ENCODE peak calls at places on chromosomes 6 and 20, in nine cellular contexts. E is GM23338, V is cardiac fibroblast, N is A549, I is spleen, J is AG10803, B is GM06990, S is PC-3, C is upper lobe of left lung. X is an unnamed sample.
A peak's percentile ranks its signal among the peaks of the same experiment; 100 is the strongest.

GRCh38 chr6:167742719-167743303 is 83.9 kb upstream of the AFDN start:
- DNase-seq in E (peak; percentile 38), V (peak; percentile 72), N (no peak), I (no peak), J (no peak), B (no peak), S (peak; percentile 7), C (no peak), X (no peak)

GRCh38 chr6:96394727-96395126 is 126.9 kb upstream of the UFL1 start:
- DNase-seq in E (peak; percentile 15), V (no peak), N (no peak), I (no peak), J (no peak), B (no peak), S (peak; percentile 43), C (no peak), X (peak; percentile 20)

GRCh38 chr20:53579581-53580375 is 13.9 kb downstream of the ZNF217 start:
- DNase-seq in E (no peak), V (peak; percentile 86), N (no peak), I (no peak), J (peak; percentile 87), B (no peak), S (peak; percentile 99), C (peak; percentile 36), X (peak; percentile 49)

GRCh38 chr6:6696867-6697531 is 108.5 kb downstream of the LY86 start:
- DNase-seq in E (peak; percentile 91), V (peak; percentile 70), N (peak; percentile 33), I (peak; percentile 86), J (peak; percentile 68), B (peak; percentile 32), S (peak; percentile 90), C (peak; percentile 83), X (peak; percentile 71)

GRCh38 chr20:58645277-58645968 is 5.7 kb upstream of the STX16 start:
- DNase-seq in E (no peak), V (peak; percentile 64), N (no peak), I (no peak), J (peak; percentile 35), B (no peak), S (peak; percentile 99), C (no peak), X (no peak)

GRCh38 chr6:36594816-36595167 is 630 bp downstream of the SRSF3 start:
- DNase-seq in E (no peak), V (no peak), N (no peak), I (no peak), J (no peak), B (no peak), S (no peak), C (peak; percentile 3), X (no peak)

GRCh38 chr6:32982084-32982701 is 13.8 kb downstream of the BRD2 start:
- DNase-seq in E (no peak), V (no peak), N (no peak), I (no peak), J (peak; percentile 49), B (no peak), S (peak; percentile 19), C (no peak), X (peak; percentile 54)

GRCh38 chr6:39770476-39770875 is 21.7 kb upstream of the DAAM2 start:
- DNase-seq in E (no peak), V (no peak), N (no peak), I (no peak), J (no peak), B (no peak), S (no peak), C (no peak), X (no peak)

GRCh38 chr20:34621383-34622367 is 55.2 kb downstream of the PIGU start:
- DNase-seq in E (no peak), V (peak; percentile 33), N (peak; percentile 60), I (no peak), J (no peak), B (no peak), S (peak; percentile 92), C (no peak), X (no peak)

GRCh38 chr6:68693271-68693670 is 58.2 kb downstream of the ADGRB3 start:
- DNase-seq in E (no peak), V (no peak), N (no peak), I (no peak), J (no peak), B (no peak), S (no peak), C (no peak), X (no peak)

GRCh38 chr20:49501917-49502316 is 19.4 kb upstream of the KCNB1 start:
- DNase-seq in E (peak; percentile 73), V (peak; percentile 30), N (no peak), I (no peak), J (peak; percentile 18), B (no peak), S (peak; percentile 37), C (no peak), X (peak; percentile 24)

GRCh38 chr6:7532232-7532631 is 9.2 kb upstream of the DSP start:
- DNase-seq in E (peak; percentile 61), V (no peak), N (no peak), I (no peak), J (no peak), B (no peak), S (peak; percentile 87), C (peak; percentile 79), X (no peak)

GRCh38 chr6:169722362-169723199 is 1.7 kb downstream of the PHF10 start:
- DNase-seq in E (peak; percentile 66), V (peak; percentile 58), N (no peak), I (peak; percentile 87), J (peak; percentile 55), B (peak; percentile 57), S (peak; percentile 71), C (peak; percentile 46), X (peak; percentile 45)

GRCh38 chr6:109252261-109253041 is 129.8 kb downstream of the CD164 start:
- DNase-seq in E (no peak), V (no peak), N (no peak), I (no peak), J (no peak), B (no peak), S (peak; percentile 71), C (no peak), X (no peak)

GRCh38 chr6:29493261-29493660 is 5.5 kb upstream of the MAS1L start:
- DNase-seq in E (no peak), V (no peak), N (no peak), I (no peak), J (no peak), B (no peak), S (no peak), C (no peak), X (no peak)

GRCh38 chr6:31178143-31179041 is 7.9 kb upstream of the POU5F1 start:
- DNase-seq in E (no peak), V (peak; percentile 48), N (no peak), I (no peak), J (no peak), B (peak; percentile 41), S (no peak), C (no peak), X (peak; percentile 64)

GRCh38 chr20:50380697-50381040 is 129.5 kb upstream of the PTPN1 start:
- DNase-seq in E (peak; percentile 22), V (peak; percentile 71), N (peak; percentile 67), I (no peak), J (peak; percentile 56), B (no peak), S (peak; percentile 71), C (no peak), X (no peak)

GRCh38 chr20:4300401-4300800 is 285.0 kb upstream of the RNF24 start:
- DNase-seq in E (no peak), V (no peak), N (no peak), I (no peak), J (no peak), B (no peak), S (no peak), C (no peak), X (no peak)
- TF ChIP-seq CTCF in E (no peak), V (no peak), N (no peak), I (no peak), J (no peak), B (no peak), S (no peak), C (no peak), X (no peak)

DNA sequence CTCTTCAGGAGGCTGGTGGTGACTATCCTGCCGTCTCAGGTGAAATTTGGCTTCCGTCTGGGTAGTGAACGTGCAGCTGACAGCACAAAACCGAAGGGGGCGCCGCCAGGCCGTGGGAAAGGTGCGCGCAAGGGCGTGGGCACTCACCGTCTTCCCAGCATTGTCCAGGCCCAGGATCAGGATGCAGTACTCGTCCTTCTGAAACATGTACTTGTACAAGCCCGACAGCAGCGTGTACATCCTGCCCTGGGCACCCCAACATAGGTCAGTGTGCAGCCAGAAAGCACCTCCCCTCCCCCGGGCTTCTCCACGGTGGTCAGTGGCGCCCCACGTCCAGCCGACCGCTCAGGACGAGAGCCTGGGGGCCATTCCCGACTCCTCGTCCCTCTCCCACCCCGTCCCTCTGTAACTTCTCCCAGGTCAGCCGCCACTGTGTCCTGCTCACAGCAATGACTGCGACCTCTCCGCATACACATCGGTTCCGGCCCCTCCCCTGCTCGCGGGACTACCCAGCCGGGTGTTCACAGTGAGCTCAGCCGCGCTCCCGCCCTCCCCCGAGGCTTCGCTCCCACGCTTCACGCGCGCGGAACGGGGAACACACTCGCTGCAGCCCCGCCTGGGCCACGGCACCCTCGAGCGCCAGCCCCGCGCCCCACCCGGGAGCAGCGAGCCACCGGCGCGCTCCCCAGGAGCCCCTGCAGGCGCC is 771 bp downstream of the ARFRP1 start:
- DNase-seq in E (peak; percentile 65), V (peak; percentile 43), N (no peak), I (peak; percentile 91), J (peak; percentile 20), B (peak; percentile 76), S (peak; percentile 59), C (peak; percentile 58), X (peak; percentile 84)
- TF ChIP-seq CTCF in E (peak; percentile 72), V (peak; percentile 26), N (no peak), I (no peak), J (peak; percentile 20), B (peak; percentile 90), S (peak; percentile 75), C (no peak), X (peak; percentile 84)

GRCh38 chr20:45230631-45231030 is 9.5 kb downstream of the SEMG2 start:
- DNase-seq in E (peak; percentile 4), V (no peak), N (no peak), I (no peak), J (no peak), B (no peak), S (no peak), C (no peak), X (no peak)

GRCh38 chr20:45226287-45226686 is 5.1 kb downstream of the SEMG2 start:
- DNase-seq in E (no peak), V (no peak), N (no peak), I (no peak), J (no peak), B (no peak), S (no peak), C (no peak), X (no peak)

GRCh38 chr20:45229264-45230056 is 8.3 kb downstream of the SEMG2 start:
- DNase-seq in E (peak; percentile 91), V (peak; percentile 7), N (no peak), I (peak; percentile 84), J (no peak), B (peak; percentile 48), S (peak; percentile 91), C (peak; percentile 69), X (peak; percentile 46)
- TF ChIP-seq CTCF in E (peak; percentile 90), V (peak; percentile 61), N (peak; percentile 35), I (no peak), J (peak; percentile 37), B (peak; percentile 79), S (peak; percentile 97), C (peak; percentile 31), X (peak; percentile 49)

DNA sequence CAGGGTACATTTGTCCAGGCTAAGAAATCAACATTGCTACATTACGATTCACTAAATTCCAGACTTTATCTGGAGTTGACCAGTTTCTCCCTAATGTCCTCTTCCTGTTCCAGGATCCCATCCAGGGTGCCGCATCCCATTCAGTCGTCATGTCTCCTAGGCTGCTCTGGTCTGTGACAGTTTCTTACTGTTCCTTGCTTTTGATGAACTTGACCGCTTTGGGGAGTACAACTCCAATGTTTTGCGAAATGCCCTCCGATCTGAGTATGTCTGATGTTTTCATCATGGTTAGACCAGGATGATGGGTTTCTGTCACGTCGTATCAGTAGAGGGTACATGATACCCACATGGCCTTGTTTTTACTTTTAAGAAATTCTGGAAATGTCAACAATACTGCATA is 62.2 kb downstream of the CTCFL start:
- DNase-seq in E (no peak), V (no peak), N (no peak), I (peak; percentile 15), J (no peak), B (no peak), S (no peak), C (no peak), X (no peak)
- TF ChIP-seq CTCF in E (no peak), V (no peak), N (no peak), I (no peak), J (no peak), B (no peak), S (no peak), C (no peak), X (no peak)